ENCODE peak calls at places on chromosomes 3 and 15, in four cellular contexts. H, Y, M and W are unnamed samples.

GRCh38 chr3:107822308-107822707 is 268.5 kb downstream of the CD47 start:
- DNase-seq in H (no peak), Y (no peak), M (no peak), W (no peak)

GRCh38 chr3:128317698-128318231 is 148.9 kb downstream of the DNAJB8 start:
- DNase-seq in H (no peak), Y (no peak), M (no peak), W (peak)

GRCh38 chr3:172191629-172192028 is 152.3 kb downstream of the FNDC3B start:
- DNase-seq in H (no peak), Y (no peak), M (no peak), W (no peak)

GRCh38 chr3:43417133-43417532 is 130.8 kb downstream of the SNRK start:
- DNase-seq in H (no peak), Y (no peak), M (no peak), W (no peak)

GRCh38 chr3:143040264-143040879 is 39.0 kb downstream of the U2SURP start:
- DNase-seq in H (no peak), Y (peak), M (no peak), W (no peak)

GRCh38 chr3:123153124-123153523 is 48.6 kb upstream of the SEC22A start:
- DNase-seq in H (peak), Y (no peak), M (no peak), W (no peak)

GRCh38 chr3:13522236-13522635 is 26.7 kb upstream of the FBLN2 start:
- DNase-seq in H (no peak), Y (no peak), M (no peak), W (no peak)

GRCh38 chr3:151135548-151136337 is 50.3 kb downstream of the MED12L start:
- DNase-seq in H (no peak), Y (peak), M (no peak), W (no peak)

GRCh38 chr15:76840830-76841460 is 64.2 kb downstream of the SCAPER start:
- DNase-seq in H (no peak), Y (peak), M (no peak), W (no peak)

GRCh38 chr15:56804908-56805307 is 71.6 kb upstream of the ZNF280D start:
- DNase-seq in H (no peak), Y (no peak), M (no peak), W (no peak)

GRCh38 chr3:70982274-70982673 is 601.3 kb downstream of the FOXP1 start:
- DNase-seq in H (no peak), Y (no peak), M (no peak), W (no peak)

GRCh38 chr15:94272251-94272898 is 41.0 kb downstream of the MCTP2 start:
- DNase-seq in H (no peak), Y (peak), M (no peak), W (no peak)

GRCh38 chr3:178304758-178305157 is 231.5 kb upstream of the KCNMB2 start:
- DNase-seq in H (no peak), Y (no peak), M (no peak), W (no peak)

GRCh38 chr3:108493862-108494261 is 16.5 kb downstream of the MYH15 start:
- DNase-seq in H (no peak), Y (peak), M (no peak), W (no peak)

GRCh38 chr3:136783708-136784191 is 31.6 kb upstream of the STAG1 start:
- DNase-seq in H (no peak), Y (no peak), M (no peak), W (no peak)

GRCh38 chr3:122283796-122284445 is 41.1 kb upstream of the CSTA start:
- DNase-seq in H (no peak), Y (no peak), M (no peak), W (no peak)

GRCh38 chr15:78850926-78851600 is 21.6 kb upstream of the MORF4L1 start:
- DNase-seq in H (no peak), Y (no peak), M (no peak), W (no peak)

GRCh38 chr15:37995461-37996347 is 61.3 kb downstream of the TMCO5A start:
- DNase-seq in H (no peak), Y (peak), M (no peak), W (no peak)

GRCh38 chr3:82137050-82137449 is 375.6 kb upstream of the GBE1 start:
- DNase-seq in H (no peak), Y (no peak), M (no peak), W (no peak)

GRCh38 chr3:112011376-112011940 is 12.7 kb downstream of the TAGLN3 start:
- DNase-seq in H (no peak), Y (no peak), M (no peak), W (no peak)

GRCh38 chr3:127784865-127785710 is 37.2 kb downstream of the MGLL start:
- DNase-seq in H (no peak), Y (no peak), M (no peak), W (no peak)

GRCh38 chr15:77024273-77025065 is 29.5 kb downstream of the PSTPIP1 start:
- DNase-seq in H (no peak), Y (peak), M (no peak), W (no peak)

GRCh38 chr3:195271859-195272243 is 892 bp upstream of the XXYLT1 start:
- DNase-seq in H (no peak), Y (no peak), M (no peak), W (no peak)

GRCh38 chr15:58528197-58528870 is 96.5 kb downstream of the LIPC start:
- DNase-seq in H (no peak), Y (no peak), M (no peak), W (no peak)

GRCh38 chr3:156547637-156548036 is 7.3 kb downstream of the SSR3 start:
- DNase-seq in H (no peak), Y (no peak), M (no peak), W (no peak)

GRCh38 chr3:27089063-27089462 is 280.1 kb downstream of the NEK10 start:
- DNase-seq in H (no peak), Y (no peak), M (no peak), W (no peak)

GRCh38 chr3:156952011-156952410 is 125.9 kb downstream of the LEKR1 start:
- DNase-seq in H (no peak), Y (no peak), M (no peak), W (no peak)

GRCh38 chr3:182413682-182414081 is 379.6 kb upstream of the ATP11B start:
- DNase-seq in H (no peak), Y (no peak), M (no peak), W (no peak)

GRCh38 chr3:197468167-197468566 is 87.6 kb downstream of the BDH1 start:
- DNase-seq in H (no peak), Y (no peak), M (no peak), W (no peak)

DNA sequence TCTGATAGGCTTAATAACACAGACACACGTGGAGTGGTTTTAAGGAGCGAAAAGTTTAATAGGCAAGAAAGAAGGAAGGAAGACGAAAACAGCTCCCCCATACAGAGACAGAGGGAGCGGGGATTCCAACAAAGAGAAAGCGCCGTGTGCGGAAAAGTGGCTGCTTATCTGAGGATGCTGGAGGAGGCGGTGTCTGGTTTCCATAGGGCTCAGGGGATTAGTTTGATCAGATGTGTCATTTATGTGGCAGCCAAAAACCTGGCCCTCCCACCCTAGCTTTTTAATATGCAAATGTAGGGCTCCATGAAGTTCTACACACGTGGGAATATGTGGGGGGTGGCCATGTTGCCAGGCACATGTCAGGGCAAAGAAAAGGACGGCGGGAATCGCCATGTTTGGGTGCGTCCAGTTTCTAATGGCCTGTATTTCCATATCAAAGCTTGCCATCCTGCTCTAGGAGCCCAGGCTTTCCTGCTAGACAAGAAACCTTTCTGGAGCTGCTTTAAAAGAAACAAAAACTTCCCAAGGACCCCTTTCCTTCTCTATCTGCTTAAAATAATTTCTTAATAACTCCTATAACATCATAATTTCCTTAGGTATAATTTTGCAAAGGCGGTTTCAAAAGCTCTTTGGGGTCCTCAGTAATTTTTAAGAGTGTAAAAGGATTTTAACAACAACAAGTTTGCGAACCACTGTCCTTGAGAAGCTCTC is 749 bp upstream of the ZNF589 start:
- DNase-seq in H (no peak), Y (no peak), M (no peak), W (no peak)
- H3K4me3 ChIP-seq in H (no peak), Y (peak), M (no peak), W (peak)

DNA sequence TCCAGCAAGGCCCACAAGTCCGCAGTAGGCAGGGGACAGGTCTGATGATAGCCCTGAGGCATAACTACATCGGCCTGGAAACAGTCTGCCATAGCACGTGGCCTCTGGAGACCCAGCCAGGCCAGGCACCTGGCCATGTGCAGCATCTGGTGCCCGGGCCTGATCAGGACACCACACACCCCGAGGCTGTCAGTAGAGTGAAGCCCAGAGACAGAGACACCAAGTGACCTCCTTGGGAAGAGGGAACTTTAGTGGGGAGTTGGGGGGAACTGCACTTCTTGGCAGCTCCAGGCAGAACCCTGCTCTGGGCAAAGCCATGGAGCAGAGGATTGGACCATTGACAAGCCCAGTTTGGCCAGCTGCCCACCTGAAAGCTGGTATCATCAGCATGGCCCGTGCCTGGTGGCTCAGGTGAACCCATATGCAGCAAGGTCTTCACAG is 1.2 kb downstream of the SHISA5 start:
- DNase-seq in H (no peak), Y (no peak), M (no peak), W (no peak)
- H3K4me3 ChIP-seq in H (peak), Y (no peak), M (peak), W (peak)

GRCh38 chr15:98394546-98394945 is 253.8 kb upstream of the IGF1R start:
- DNase-seq in H (no peak), Y (no peak), M (no peak), W (no peak)
- H3K4me3 ChIP-seq in H (no peak), Y (no peak), M (no peak), W (no peak)

DNA sequence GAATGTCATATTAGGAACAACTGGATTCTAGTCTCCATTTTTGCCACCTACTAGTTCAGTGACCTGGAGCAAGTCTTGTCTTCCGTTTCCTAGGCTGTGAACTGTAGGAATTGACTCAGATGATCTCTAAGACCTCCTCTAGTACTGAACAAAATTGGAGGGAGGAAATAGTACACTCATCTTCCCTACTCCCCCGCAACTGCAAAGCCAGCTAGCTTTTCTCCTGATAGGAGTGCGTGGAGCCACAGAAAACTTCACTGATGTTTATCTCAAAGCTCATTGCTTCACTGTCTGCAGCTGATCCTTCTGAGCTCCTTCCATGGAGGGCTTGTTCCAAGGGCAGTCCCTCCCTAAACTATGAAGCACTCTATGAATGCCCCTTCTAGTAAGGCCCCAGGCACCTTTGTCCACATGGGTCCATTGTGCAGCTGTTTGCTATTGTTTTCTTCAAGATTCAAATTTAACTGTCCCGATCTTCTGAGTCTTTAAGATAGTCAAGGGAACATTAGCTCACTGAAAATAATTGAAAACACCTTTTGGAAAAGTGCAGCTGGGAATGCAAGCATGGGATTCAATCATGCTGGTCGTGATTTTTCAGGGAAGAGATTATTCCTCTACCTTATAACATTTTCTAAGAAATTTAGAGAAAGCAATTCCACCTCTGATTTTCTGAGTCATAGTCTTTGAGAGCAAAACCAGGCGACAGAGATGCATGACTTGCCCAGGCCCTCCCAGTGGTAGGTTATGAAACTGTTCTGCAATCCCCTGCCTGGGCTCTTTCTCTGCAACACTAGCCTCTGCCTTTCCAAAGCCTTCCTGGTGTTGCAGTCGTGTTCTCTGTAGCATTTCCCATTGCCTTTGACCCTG is 24.3 kb downstream of the FILIP1L start:
- DNase-seq in H (no peak), Y (peak), M (no peak), W (no peak)
- H3K4me3 ChIP-seq in H (no peak), Y (peak), M (no peak), W (no peak)

GRCh38 chr3:167114619-167115018 is 265.5 kb downstream of the ZBBX start:
- DNase-seq in H (no peak), Y (no peak), M (no peak), W (peak)

GRCh38 chr3:167106456-167106855 is 273.6 kb downstream of the ZBBX start:
- DNase-seq in H (no peak), Y (no peak), M (no peak), W (no peak)

GRCh38 chr3:167113466-167113865 is 266.6 kb downstream of the ZBBX start:
- DNase-seq in H (no peak), Y (no peak), M (no peak), W (no peak)

GRCh38 chr3:167110906-167111305 is 269.2 kb downstream of the ZBBX start:
- DNase-seq in H (no peak), Y (no peak), M (no peak), W (no peak)

GRCh38 chr3:167109746-167110145 is 270.4 kb downstream of the ZBBX start:
- DNase-seq in H (no peak), Y (no peak), M (no peak), W (no peak)
- H3K4me3 ChIP-seq in H (no peak), Y (no peak), M (no peak), W (no peak)